ENCODE peak calls at places on chromosomes 13 and 19, in four cellular contexts. One of them, this sample, is unnamed. For H3K27me3 and H3K4me1, the result is how much of the 10 kb centered on the place peaks cover.

GRCh38 chr19:33462112-33462726 is 59.4 kb downstream of the PEPD start:
- DNase-seq in lower lobe of right lung: peak
- DNase-seq in body of pancreas: no peak
- DNase-seq in A673: no peak
- DNase-seq in this sample: no peak

GRCh38 chr19:48354332-48354992 is 9.3 kb downstream of the TMEM143 start:
- DNase-seq in body of pancreas: no peak
- DNase-seq in A673: no peak
- DNase-seq in lower lobe of right lung: no peak
- DNase-seq in this sample: no peak

GRCh38 chr19:13985771-13986347 is 20.3 kb downstream of the RFX1 start:
- DNase-seq in body of pancreas: no peak
- DNase-seq in lower lobe of right lung: no peak
- DNase-seq in A673: no peak
- DNase-seq in this sample: no peak

GRCh38 chr19:5308471-5309437 is 31.9 kb downstream of the PTPRS start:
- DNase-seq in lower lobe of right lung: no peak
- DNase-seq in A673: peak
- DNase-seq in body of pancreas: peak
- DNase-seq in this sample: peak

GRCh38 chr13:111202149-111202548 is 87.0 kb downstream of the ARHGEF7 start:
- DNase-seq in body of pancreas: no peak
- DNase-seq in A673: peak
- DNase-seq in lower lobe of right lung: no peak
- DNase-seq in this sample: no peak

GRCh38 chr19:3509566-3509989 is 3.5 kb downstream of the FZR1 start:
- DNase-seq in lower lobe of right lung: no peak
- DNase-seq in body of pancreas: no peak
- DNase-seq in A673: no peak
- DNase-seq in this sample: no peak

GRCh38 chr13:93535256-93535655 is 308.6 kb downstream of the GPC6 start:
- DNase-seq in body of pancreas: no peak
- DNase-seq in A673: no peak
- DNase-seq in lower lobe of right lung: no peak
- DNase-seq in this sample: no peak

GRCh38 chr19:3573162-3573857 is 566 bp downstream of the HMG20B start:
- DNase-seq in body of pancreas: no peak
- DNase-seq in A673: no peak
- DNase-seq in lower lobe of right lung: peak
- DNase-seq in this sample: peak

GRCh38 chr19:4088975-4089374 is 22.3 kb upstream of the ZBTB7A start:
- DNase-seq in A673: no peak
- DNase-seq in lower lobe of right lung: no peak
- DNase-seq in body of pancreas: no peak
- DNase-seq in this sample: no peak

GRCh38 chr19:35352448-35353304 is 5.0 kb downstream of the FFAR1 start:
- DNase-seq in lower lobe of right lung: peak
- DNase-seq in body of pancreas: peak
- DNase-seq in A673: peak
- DNase-seq in this sample: peak

GRCh38 chr13:66811445-66811844 is 418.7 kb downstream of the PCDH9 start:
- DNase-seq in body of pancreas: no peak
- DNase-seq in lower lobe of right lung: no peak
- DNase-seq in A673: no peak
- DNase-seq in this sample: no peak

GRCh38 chr13:30110301-30111070 is 196.9 kb downstream of the KATNAL1 start:
- DNase-seq in A673: no peak
- DNase-seq in lower lobe of right lung: no peak
- DNase-seq in body of pancreas: no peak
- DNase-seq in this sample: no peak

GRCh38 chr19:9370747-9371619 is 8.2 kb downstream of the ZNF177 start:
- DNase-seq in A673: no peak
- DNase-seq in lower lobe of right lung: no peak
- DNase-seq in body of pancreas: no peak
- DNase-seq in this sample: no peak

GRCh38 chr19:4550018-4550417 is 9.5 kb downstream of the SEMA6B start:
- DNase-seq in A673: no peak
- DNase-seq in lower lobe of right lung: no peak
- DNase-seq in body of pancreas: no peak
- DNase-seq in this sample: no peak

GRCh38 chr13:103315701-103316100 is 249.5 kb upstream of the SLC10A2 start:
- DNase-seq in lower lobe of right lung: no peak
- DNase-seq in body of pancreas: no peak
- DNase-seq in A673: no peak
- DNase-seq in this sample: no peak

GRCh38 chr13:43054803-43055802 is 31.7 kb downstream of the DNAJC15 start:
- DNase-seq in lower lobe of right lung: no peak
- DNase-seq in body of pancreas: no peak
- DNase-seq in A673: peak
- DNase-seq in this sample: peak

GRCh38 chr13:48511621-48512232 is 21.2 kb downstream of the RCBTB2 start:
- DNase-seq in lower lobe of right lung: no peak
- DNase-seq in A673: no peak
- DNase-seq in body of pancreas: no peak
- DNase-seq in this sample: peak

GRCh38 chr13:37640499-37640898 is 41.9 kb upstream of the POSTN start:
- DNase-seq in A673: peak
- DNase-seq in lower lobe of right lung: no peak
- DNase-seq in body of pancreas: no peak
- DNase-seq in this sample: no peak

GRCh38 chr13:106493569-106493968 is 41.9 kb downstream of the EFNB2 start:
- DNase-seq in lower lobe of right lung: peak
- DNase-seq in A673: no peak
- DNase-seq in body of pancreas: no peak
- DNase-seq in this sample: no peak

GRCh38 chr13:49711218-49711863 is 20.1 kb upstream of the EBPL start:
- DNase-seq in A673: no peak
- DNase-seq in body of pancreas: no peak
- DNase-seq in lower lobe of right lung: no peak
- DNase-seq in this sample: no peak

GRCh38 chr19:54392078-54392477 is 23.2 kb upstream of the TTYH1 start:
- DNase-seq in body of pancreas: no peak
- DNase-seq in A673: no peak
- DNase-seq in lower lobe of right lung: no peak
- DNase-seq in this sample: no peak

DNA sequence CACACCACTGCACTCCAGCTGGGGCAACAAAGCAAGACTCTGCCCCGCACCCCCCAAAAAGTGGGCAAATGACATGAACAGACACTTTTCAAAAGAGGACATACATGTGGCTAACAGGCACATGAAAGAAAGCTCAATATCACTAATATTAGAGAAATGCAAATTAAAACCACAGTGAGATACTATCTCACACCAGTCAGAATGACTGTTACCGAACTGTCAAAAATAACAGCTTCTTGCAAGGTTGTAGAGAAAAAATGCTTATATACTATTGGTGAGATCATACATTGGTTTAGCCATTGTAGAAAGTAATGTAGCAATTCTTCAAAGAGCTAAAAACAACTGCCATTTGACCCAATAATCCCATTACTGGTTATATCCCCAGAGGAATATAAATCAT is 99.5 kb upstream of the SPATA13 start:
- DNase-seq in A673: no peak
- DNase-seq in body of pancreas: no peak
- DNase-seq in lower lobe of right lung: no peak
- DNase-seq in this sample: no peak
- TF ChIP-seq CTCF in A673: no peak
- TF ChIP-seq CTCF in body of pancreas: no peak
- TF ChIP-seq CTCF in lower lobe of right lung: no peak
- TF ChIP-seq CTCF in this sample: no peak

GRCh38 chr13:101919541-101920306 is 467.2 kb downstream of the ITGBL1 start:
- DNase-seq in lower lobe of right lung: no peak
- DNase-seq in body of pancreas: no peak
- DNase-seq in A673: no peak
- DNase-seq in this sample: peak
- H3K27me3 ChIP-seq in lower lobe of right lung: half or more
- H3K27me3 ChIP-seq in body of pancreas: under half
- H3K27me3 ChIP-seq in A673: under half
- H3K27me3 ChIP-seq in this sample: under half

GRCh38 chr19:7864719-7865074 is 9.5 kb downstream of the PRR36 start:
- DNase-seq in body of pancreas: no peak
- DNase-seq in lower lobe of right lung: no peak
- DNase-seq in A673: no peak
- DNase-seq in this sample: no peak
- H3K4me1 ChIP-seq in body of pancreas: under half
- H3K4me1 ChIP-seq in lower lobe of right lung: under half
- H3K4me1 ChIP-seq in A673: under half
- H3K4me1 ChIP-seq in this sample: under half

DNA sequence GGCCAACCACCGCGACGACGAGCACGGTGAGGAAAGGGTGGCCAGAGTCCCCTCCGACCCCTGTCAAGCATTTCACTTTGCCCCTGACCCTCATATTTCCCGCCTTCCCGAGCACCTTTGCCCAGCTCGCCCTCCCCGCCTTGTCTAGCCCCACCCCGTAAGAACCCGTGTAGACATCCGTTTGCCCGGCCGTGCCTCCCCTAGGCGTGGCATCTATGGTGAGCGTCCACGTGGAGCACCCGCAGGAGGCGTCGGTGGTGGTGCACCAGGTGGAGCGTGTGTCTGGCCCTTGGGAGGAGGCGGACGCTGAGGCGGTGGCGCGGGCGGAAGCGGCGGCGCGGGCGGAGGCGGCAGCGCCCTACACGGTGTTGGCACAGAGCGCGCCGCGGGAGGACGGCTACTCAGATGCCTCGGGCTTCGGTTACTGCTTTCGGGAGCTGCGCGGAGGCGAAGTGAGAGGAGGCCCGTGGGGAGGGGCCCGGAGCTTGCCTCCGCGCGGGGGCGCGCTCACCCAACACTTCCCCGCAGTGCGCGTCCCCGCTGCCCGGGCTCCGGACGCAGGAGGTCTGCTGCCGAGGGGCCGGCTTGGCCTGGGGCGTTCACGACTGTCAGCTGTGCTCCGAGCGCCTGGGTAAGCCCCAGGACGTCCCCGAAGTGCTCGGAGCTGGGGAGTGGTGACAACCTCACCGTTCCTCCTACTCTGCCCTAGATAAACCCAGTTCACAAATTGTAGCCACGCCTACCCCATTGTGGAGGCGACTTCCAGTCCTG is 4.2 kb downstream of the LTBP4 start:
- DNase-seq in A673: peak
- DNase-seq in body of pancreas: peak
- DNase-seq in lower lobe of right lung: peak
- DNase-seq in this sample: peak
- TF ChIP-seq CTCF in A673: peak
- TF ChIP-seq CTCF in body of pancreas: no peak
- TF ChIP-seq CTCF in lower lobe of right lung: no peak
- TF ChIP-seq CTCF in this sample: no peak

GRCh38 chr19:42170052-42170451 is 37.8 kb upstream of the POU2F2 start:
- DNase-seq in body of pancreas: no peak
- DNase-seq in lower lobe of right lung: no peak
- DNase-seq in A673: no peak
- DNase-seq in this sample: no peak
- H3K27me3 ChIP-seq in body of pancreas: under half
- H3K27me3 ChIP-seq in lower lobe of right lung: under half
- H3K27me3 ChIP-seq in A673: under half
- H3K27me3 ChIP-seq in this sample: under half

DNA sequence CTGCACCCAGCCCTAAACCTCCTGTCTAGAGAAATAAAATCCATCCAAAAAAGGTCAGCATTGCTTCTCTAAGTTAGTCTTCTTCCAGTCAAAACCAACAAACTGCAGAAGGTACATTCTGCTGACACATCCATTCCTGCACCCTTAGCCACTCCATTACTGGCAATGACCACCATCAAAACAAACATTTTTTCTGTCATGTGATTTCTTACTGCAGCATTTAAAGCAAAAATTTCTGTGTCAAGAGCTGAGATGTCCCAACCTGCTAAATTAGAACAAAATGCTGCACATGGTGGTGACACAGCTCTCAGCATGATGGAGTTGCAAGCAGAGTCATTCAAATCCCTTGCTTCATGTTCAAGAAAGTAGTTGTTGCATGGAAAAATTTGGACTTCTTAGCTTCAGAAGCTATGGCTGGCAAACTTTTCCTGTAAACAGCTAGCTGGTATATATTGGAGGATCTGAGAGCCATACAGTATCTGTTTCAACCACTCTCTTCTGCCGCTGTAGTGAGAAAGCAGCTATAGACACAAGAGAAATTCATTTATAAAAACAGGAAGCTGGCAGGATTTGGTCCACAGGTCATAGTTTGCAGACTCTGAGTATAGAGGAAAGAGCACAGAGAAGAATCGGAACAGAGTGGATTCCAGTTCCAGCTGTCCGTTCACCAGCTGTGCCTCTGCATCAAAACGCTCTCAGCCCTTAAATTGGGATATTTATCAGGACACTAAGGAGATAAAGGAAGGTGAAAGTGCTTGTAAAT is 17.4 kb downstream of the RUBCNL start:
- DNase-seq in A673: no peak
- DNase-seq in body of pancreas: no peak
- DNase-seq in lower lobe of right lung: no peak
- DNase-seq in this sample: no peak
- H3K4me1 ChIP-seq in A673: under half
- H3K4me1 ChIP-seq in body of pancreas: under half
- H3K4me1 ChIP-seq in lower lobe of right lung: under half
- H3K4me1 ChIP-seq in this sample: under half

GRCh38 chr19:7292352-7292949 is 1.8 kb downstream of the INSR start:
- DNase-seq in lower lobe of right lung: no peak
- DNase-seq in body of pancreas: no peak
- DNase-seq in A673: no peak
- DNase-seq in this sample: no peak

GRCh38 chr19:7292950-7293794 is 1.0 kb downstream of the INSR start:
- DNase-seq in A673: no peak
- DNase-seq in body of pancreas: peak
- DNase-seq in lower lobe of right lung: peak
- DNase-seq in this sample: peak

GRCh38 chr19:7295912-7296486 is 1.8 kb upstream of the INSR start:
- DNase-seq in lower lobe of right lung: no peak
- DNase-seq in body of pancreas: no peak
- DNase-seq in A673: no peak
- DNase-seq in this sample: no peak

GRCh38 chr19:7293795-7294570 is at the start of gene INSR:
- DNase-seq in body of pancreas: peak
- DNase-seq in lower lobe of right lung: peak
- DNase-seq in A673: peak
- DNase-seq in this sample: peak

DNA sequence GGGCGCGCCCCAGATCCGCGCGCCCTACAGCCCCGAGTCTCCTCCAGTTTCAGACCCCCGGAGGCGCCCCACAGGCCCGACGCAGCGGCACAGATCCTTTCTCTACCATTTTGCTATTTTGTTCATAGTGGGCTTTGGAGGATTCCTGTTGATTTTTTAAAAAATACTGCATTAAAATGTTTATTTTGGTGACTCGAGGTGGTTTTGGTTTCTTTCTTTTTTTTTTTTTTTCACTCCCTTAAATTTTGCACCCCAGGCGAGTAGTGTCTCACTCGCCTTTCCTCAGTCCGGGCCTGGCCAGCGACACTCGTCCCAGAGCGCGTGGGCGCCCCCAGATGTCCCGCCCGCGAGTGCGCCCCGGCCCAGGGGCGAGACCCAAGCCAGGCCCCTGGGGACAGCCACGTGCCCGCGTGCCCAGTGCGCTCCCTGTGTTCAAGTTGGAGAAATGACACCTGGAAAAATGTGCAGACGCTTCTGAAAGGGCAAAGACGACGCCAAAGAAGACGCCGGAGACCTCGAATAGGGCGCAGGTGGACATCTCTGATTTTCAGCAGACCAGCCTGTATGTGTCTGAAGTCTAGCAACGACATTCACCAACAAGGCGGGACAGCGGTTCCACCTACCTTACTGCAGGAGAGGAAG is 478 bp upstream of the INSR start:
- DNase-seq in A673: peak
- DNase-seq in lower lobe of right lung: peak
- DNase-seq in body of pancreas: peak
- DNase-seq in this sample: peak
- TF ChIP-seq CTCF in A673: peak
- TF ChIP-seq CTCF in lower lobe of right lung: peak
- TF ChIP-seq CTCF in body of pancreas: peak
- TF ChIP-seq CTCF in this sample: peak